ENCODE peak calls at places on chromosome 9, in seven cellular contexts. K is K562, U is ovary, O is IMR-90, W is testis, Y is Peyer's patch, Q is heart left ventricle. G is an unnamed sample. For H3K4me1, the result is how much of the 10 kb centered on the place peaks cover.

GRCh38 chr9:76996700-76997099 is 22.8 kb upstream of the FOXB2 start:
- DNase-seq in K (peak), U (no peak), O (peak), W (peak), Y (no peak), Q (peak), G (no peak)

GRCh38 chr9:126777733-126778132 is 27.1 kb upstream of the ZBTB43 start:
- DNase-seq in K (no peak), U (no peak), O (no peak), W (no peak), Y (no peak), Q (no peak), G (no peak)

GRCh38 chr9:112810696-112811490 is 60.3 kb downstream of the SNX30 start:
- DNase-seq in K (peak), U (no peak), O (no peak), W (no peak), Y (no peak), Q (no peak), G (no peak)

GRCh38 chr9:89878687-89879086 is 273.9 kb downstream of the GADD45G start:
- DNase-seq in K (peak), U (no peak), O (no peak), W (peak), Y (peak), Q (peak), G (peak)

GRCh38 chr9:15306068-15306756 is 804 bp downstream of the TTC39B start:
- DNase-seq in K (no peak), U (peak), O (peak), W (peak), Y (peak), Q (peak), G (peak)

GRCh38 chr9:15416880-15417279 is 5.8 kb upstream of the SNAPC3 start:
- DNase-seq in K (peak), U (no peak), O (peak), W (peak), Y (peak), Q (no peak), G (peak)

GRCh38 chr9:91033802-91034201 is 232.2 kb downstream of the SYK start:
- DNase-seq in K (peak), U (no peak), O (no peak), W (no peak), Y (peak), Q (no peak), G (peak)

GRCh38 chr9:129836342-129837007 is 1.2 kb downstream of the USP20 start:
- DNase-seq in K (peak), U (no peak), O (no peak), W (no peak), Y (peak), Q (no peak), G (no peak)

GRCh38 chr9:89372230-89372816 is 54.0 kb downstream of the SECISBP2 start:
- DNase-seq in K (peak), U (no peak), O (no peak), W (no peak), Y (no peak), Q (no peak), G (no peak)

GRCh38 chr9:137759649-137760321 is 117.8 kb upstream of the CACNA1B start:
- DNase-seq in K (peak), U (no peak), O (no peak), W (no peak), Y (peak), Q (no peak), G (no peak)

GRCh38 chr9:126327016-126327749 is 554 bp downstream of the MVB12B start:
- DNase-seq in K (no peak), U (peak), O (no peak), W (peak), Y (peak), Q (no peak), G (peak)

GRCh38 chr9:17462869-17463464 is 115.9 kb upstream of the SH3GL2 start:
- DNase-seq in K (peak), U (peak), O (peak), W (peak), Y (peak), Q (no peak), G (peak)

GRCh38 chr9:103014242-103014641 is 19.1 kb downstream of the CYLC2 start:
- DNase-seq in K (no peak), U (no peak), O (no peak), W (no peak), Y (no peak), Q (no peak), G (no peak)

GRCh38 chr9:108468364-108468763 is 387.4 kb downstream of the ACTL7B start:
- DNase-seq in K (peak), U (no peak), O (peak), W (peak), Y (no peak), Q (no peak), G (peak)

GRCh38 chr9:16871358-16872151 is 1.1 kb upstream of the BNC2 start:
- DNase-seq in K (no peak), U (peak), O (peak), W (peak), Y (peak), Q (peak), G (peak)

GRCh38 chr9:129307227-129307970 is 129.3 kb upstream of the IER5L start:
- DNase-seq in K (no peak), U (no peak), O (no peak), W (peak), Y (peak), Q (no peak), G (no peak)

GRCh38 chr9:92781902-92782301 is 17.3 kb upstream of the BICD2 start:
- DNase-seq in K (no peak), U (no peak), O (no peak), W (no peak), Y (no peak), Q (no peak), G (no peak)

GRCh38 chr9:110148868-110149267 is 59.1 kb downstream of the C9orf152 start:
- DNase-seq in K (no peak), U (no peak), O (no peak), W (no peak), Y (no peak), Q (no peak), G (no peak)

GRCh38 chr9:21060919-21061561 is 16.7 kb downstream of the IFNB1 start:
- DNase-seq in K (no peak), U (no peak), O (peak), W (no peak), Y (peak), Q (no peak), G (no peak)

GRCh38 chr9:129258124-129258822 is 80.2 kb upstream of the IER5L start:
- DNase-seq in K (peak), U (peak), O (peak), W (peak), Y (peak), Q (peak), G (peak)

GRCh38 chr9:137724114-137724445 is 105.3 kb downstream of the EHMT1 start:
- DNase-seq in K (peak), U (no peak), O (peak), W (no peak), Y (no peak), Q (no peak), G (no peak)

GRCh38 chr9:116327702-116328440 is 174.3 kb downstream of the PAPPA start:
- DNase-seq in K (no peak), U (no peak), O (peak), W (peak), Y (no peak), Q (no peak), G (no peak)

GRCh38 chr9:98642661-98643312 is 65.9 kb downstream of the GABBR2 start:
- DNase-seq in K (peak), U (no peak), O (no peak), W (no peak), Y (no peak), Q (no peak), G (no peak)

GRCh38 chr9:95108777-95109176 is 208.7 kb downstream of the FANCC start:
- DNase-seq in K (no peak), U (no peak), O (no peak), W (no peak), Y (no peak), Q (no peak), G (no peak)

GRCh38 chr9:21762064-21762463 is 40.4 kb upstream of the MTAP start:
- DNase-seq in K (no peak), U (no peak), O (no peak), W (no peak), Y (no peak), Q (no peak), G (no peak)

GRCh38 chr9:4167040-4167671 is 132.7 kb downstream of the GLIS3 start:
- DNase-seq in K (no peak), U (no peak), O (peak), W (no peak), Y (no peak), Q (no peak), G (no peak)

GRCh38 chr9:135147938-135148337 is 60.5 kb downstream of the OLFM1 start:
- DNase-seq in K (no peak), U (no peak), O (no peak), W (no peak), Y (no peak), Q (no peak), G (no peak)

GRCh38 chr9:135145312-135145711 is 57.8 kb downstream of the OLFM1 start:
- DNase-seq in K (no peak), U (no peak), O (no peak), W (no peak), Y (no peak), Q (no peak), G (no peak)

GRCh38 chr9:135146766-135147472 is 59.5 kb downstream of the OLFM1 start:
- DNase-seq in K (no peak), U (no peak), O (no peak), W (no peak), Y (no peak), Q (no peak), G (peak)

GRCh38 chr9:135147473-135147805 is 60.0 kb downstream of the OLFM1 start:
- DNase-seq in K (no peak), U (no peak), O (no peak), W (no peak), Y (no peak), Q (no peak), G (no peak)

DNA sequence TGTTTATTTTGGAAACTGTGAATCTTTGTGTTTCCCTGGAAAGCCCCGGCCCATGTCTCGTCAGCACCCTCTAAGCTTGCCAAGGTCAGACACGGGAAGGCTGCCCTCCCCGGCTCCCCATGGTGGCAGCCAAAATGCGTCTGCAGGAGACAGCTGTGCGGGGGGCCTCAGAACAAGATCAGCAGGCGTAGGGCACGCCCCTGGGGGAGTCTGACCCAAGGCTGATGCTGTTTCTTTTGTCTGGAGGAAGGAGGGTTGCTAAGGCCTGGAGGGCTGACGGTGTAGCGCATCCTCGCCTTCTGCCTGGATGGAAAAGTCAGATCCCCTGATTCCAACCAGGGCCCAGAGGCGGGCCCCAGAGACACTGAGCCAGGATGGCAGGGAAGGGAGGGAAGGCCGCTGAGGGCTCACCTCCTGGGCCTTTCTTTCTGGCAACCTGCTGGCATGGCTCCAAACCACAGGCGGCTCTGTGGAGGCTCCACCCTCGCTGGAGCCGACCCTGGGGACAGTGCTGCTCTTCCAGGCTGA is 57.2 kb downstream of the OLFM1 start:
- DNase-seq in K (no peak), U (no peak), O (no peak), W (peak), Y (no peak), Q (no peak), G (peak)
- H3K27ac ChIP-seq in K (no peak), U (no peak), O (no peak), W (no peak), Y (no peak), Q (no peak), G (no peak)

DNA sequence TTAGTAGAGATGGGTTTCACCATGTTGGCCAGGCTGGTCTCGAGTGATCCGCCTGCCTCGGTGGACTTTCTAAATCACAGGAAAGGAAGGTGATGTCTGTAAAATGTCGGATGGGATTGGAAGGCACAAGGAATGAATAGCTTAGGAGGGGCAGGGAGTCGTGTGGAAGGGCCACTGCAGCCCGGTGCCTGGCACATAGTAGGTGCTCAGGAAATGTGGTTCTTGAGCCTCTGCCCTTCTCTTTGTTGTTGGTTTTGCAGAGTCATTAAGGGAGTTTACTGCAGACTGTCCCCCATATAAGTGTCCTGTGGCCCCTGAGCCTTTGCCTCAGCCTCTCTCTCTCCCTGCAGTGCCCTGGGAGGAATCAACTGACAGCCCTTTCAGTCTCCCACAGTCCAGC is 11.8 kb downstream of the NEK6 start:
- DNase-seq in K (no peak), U (no peak), O (no peak), W (no peak), Y (no peak), Q (no peak), G (no peak)
- H3K4me1 ChIP-seq in K (under half), U (under half), O (half or more), W (under half), Y (half or more), Q (half or more), G (under half)

GRCh38 chr9:35914307-35914807 is 5.1 kb downstream of the SPAAR start:
- DNase-seq in K (peak), U (no peak), O (peak), W (peak), Y (peak), Q (peak), G (peak)
- TF ChIP-seq POLR2A in K (peak), U (no peak), O (no peak), W (no peak), Y (no peak), Q (no peak), G (no peak)

GRCh38 chr9:115107701-115108100 is 10.3 kb downstream of the TNC start:
- DNase-seq in K (no peak), U (no peak), O (no peak), W (no peak), Y (no peak), Q (no peak), G (peak)
- H3K27ac ChIP-seq in K (no peak), U (no peak), O (no peak), W (no peak), Y (no peak), Q (no peak), G (no peak)

GRCh38 chr9:134341929-134342745 is 15.9 kb downstream of the RXRA start:
- DNase-seq in K (no peak), U (no peak), O (no peak), W (no peak), Y (no peak), Q (no peak), G (no peak)

GRCh38 chr9:134342746-134343115 is 16.5 kb downstream of the RXRA start:
- DNase-seq in K (no peak), U (no peak), O (no peak), W (no peak), Y (no peak), Q (no peak), G (no peak)

GRCh38 chr9:134340475-134341186 is 14.4 kb downstream of the RXRA start:
- DNase-seq in K (no peak), U (no peak), O (no peak), W (no peak), Y (no peak), Q (peak), G (no peak)

GRCh38 chr9:134339183-134339806 is 13.0 kb downstream of the RXRA start:
- DNase-seq in K (no peak), U (peak), O (peak), W (peak), Y (no peak), Q (no peak), G (peak)

GRCh38 chr9:134341306-134341705 is 15.1 kb downstream of the RXRA start:
- DNase-seq in K (no peak), U (no peak), O (no peak), W (no peak), Y (peak), Q (peak), G (peak)
- H3K4me1 ChIP-seq in K (half or more), U (half or more), O (under half), W (half or more), Y (half or more), Q (half or more), G (half or more)

DNA sequence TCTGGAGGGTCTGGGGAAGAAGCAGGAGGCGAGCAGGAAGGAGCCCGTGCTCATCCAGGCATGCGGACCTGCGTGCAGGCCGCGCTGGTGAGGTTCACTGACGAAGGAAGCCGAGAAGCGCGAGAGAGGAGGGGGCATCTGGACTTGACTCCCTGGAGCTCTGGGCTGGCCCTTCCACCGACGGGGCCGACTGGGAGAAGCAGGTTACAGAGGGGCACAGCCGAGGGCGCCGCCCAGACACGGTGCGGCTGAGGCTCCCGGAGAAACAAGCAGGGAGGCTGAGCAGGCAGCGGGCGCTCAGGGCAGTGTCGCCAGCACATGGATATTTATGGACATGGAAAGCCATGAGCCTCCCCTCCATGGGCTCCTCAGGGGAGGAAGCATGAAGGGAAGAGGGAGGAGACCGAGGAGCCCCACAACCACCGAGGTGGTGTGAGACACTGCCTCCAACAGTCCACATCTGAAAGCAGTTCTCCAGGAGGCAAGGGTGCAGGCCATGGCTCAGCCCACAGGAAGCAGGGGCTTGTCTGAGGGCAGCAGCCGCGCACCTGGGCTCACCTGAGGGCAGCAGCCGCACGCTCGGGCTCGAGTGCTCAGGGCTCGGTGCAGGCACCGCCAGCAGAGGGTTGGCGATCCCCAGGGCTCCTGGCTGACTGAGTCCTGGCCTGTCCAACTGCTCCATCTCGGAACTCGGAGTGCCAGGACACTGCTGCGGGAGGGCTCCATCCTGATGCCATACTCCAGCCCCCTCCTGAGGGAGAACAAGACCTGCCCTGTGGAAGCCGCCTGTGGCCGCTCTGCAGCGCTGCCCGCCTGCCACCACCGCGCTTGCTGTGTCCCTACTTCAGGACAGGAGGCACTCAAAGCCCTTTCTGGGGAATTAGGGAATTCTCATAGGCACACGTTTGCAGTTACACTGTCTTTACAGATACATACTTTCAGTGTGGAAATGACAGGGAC is 15.7 kb upstream of the INPP5E start:
- DNase-seq in K (no peak), U (no peak), O (no peak), W (no peak), Y (no peak), Q (no peak), G (no peak)
- TF ChIP-seq POLR2A in K (no peak), U (no peak), O (no peak), W (no peak), Y (no peak), Q (no peak), G (no peak)